ENCODE peak calls at places on chromosomes 6 and 20, in eight cellular contexts. U is heart left ventricle, M is spleen, S is right lobe of liver, N is A549, L is Panc1, Z is fibroblast of lung, C is K562. K is an unnamed sample.

GRCh38 chr20:30892704-30893345 is 364.6 kb upstream of the DEFB115 start:
- DNase-seq in Z (no peak), S (no peak), C (no peak), M (no peak), U (no peak), N (no peak), L (no peak), K (no peak)

GRCh38 chr6:42978487-42978792 is 541 bp downstream of the PEX6 start:
- DNase-seq in S (no peak), M (peak; percentile 90), N (peak; percentile 33), U (peak; percentile 60), Z (peak; percentile 16), C (peak; percentile 79), L (no peak), K (no peak)

GRCh38 chr20:43910564-43910963 is 4.1 kb upstream of the TOX2 start:
- DNase-seq in N (no peak), U (no peak), L (no peak), Z (no peak), C (no peak), S (no peak), M (no peak), K (no peak)

GRCh38 chr20:37519508-37520416 is 1.3 kb upstream of the NNAT start:
- DNase-seq in Z (no peak), N (no peak), S (no peak), U (no peak), M (no peak), L (no peak), C (no peak), K (peak; percentile 24)

GRCh38 chr20:45857836-45858250 is 429 bp downstream of the ZSWIM3 start:
- DNase-seq in Z (no peak), M (no peak), C (peak; percentile 70), S (no peak), N (no peak), U (no peak), L (no peak), K (no peak)

GRCh38 chr20:24983896-24984295 is 8.7 kb downstream of the APMAP start:
- DNase-seq in L (no peak), Z (no peak), U (no peak), M (peak; percentile 34), N (no peak), C (no peak), S (peak; percentile 80), K (no peak)

GRCh38 chr6:159376443-159377182 is 207.4 kb downstream of the FNDC1 start:
- DNase-seq in N (no peak), C (no peak), U (no peak), L (no peak), M (no peak), S (no peak), Z (peak; percentile 52), K (no peak)

GRCh38 chr6:66814156-66814555 is 1107.1 kb upstream of the EYS start:
- DNase-seq in M (no peak), L (no peak), U (no peak), C (no peak), S (no peak), N (no peak), Z (peak; percentile 35), K (no peak)

GRCh38 chr20:56431451-56431850 is 19.4 kb downstream of the CASS4 start:
- DNase-seq in U (no peak), Z (no peak), M (no peak), C (no peak), S (no peak), N (no peak), L (no peak), K (no peak)

GRCh38 chr6:148345176-148345575 is 2.5 kb downstream of the SASH1 start:
- DNase-seq in U (no peak), Z (no peak), M (no peak), L (no peak), N (no peak), C (no peak), S (no peak), K (no peak)

GRCh38 chr6:111737065-111737521 is 131.4 kb upstream of the TRAF3IP2 start:
- DNase-seq in C (no peak), L (no peak), S (no peak), U (no peak), M (no peak), N (no peak), Z (peak; percentile 89), K (no peak)
- H3K27ac ChIP-seq in C (no peak overlapping the region), L (no peak overlapping the region), S (no peak overlapping the region), U (no peak overlapping the region), M (no peak overlapping the region), N (no peak overlapping the region), Z (no peak overlapping the region), K (no peak overlapping the region)

GRCh38 chr6:110621061-110621460 is 144.6 kb upstream of the SLC22A16 start:
- DNase-seq in Z (no peak), U (no peak), M (no peak), L (no peak), N (no peak), S (no peak), C (no peak), K (no peak)

GRCh38 chr6:110617057-110617456 is 140.6 kb upstream of the SLC22A16 start:
- DNase-seq in S (no peak), M (no peak), N (no peak), C (no peak), U (no peak), Z (no peak), L (no peak), K (no peak)

GRCh38 chr6:110620065-110620464 is 143.7 kb upstream of the SLC22A16 start:
- DNase-seq in U (no peak), L (no peak), N (no peak), C (no peak), M (no peak), Z (no peak), S (no peak), K (no peak)

GRCh38 chr6:110619275-110619908 is 143.0 kb upstream of the SLC22A16 start:
- DNase-seq in Z (no peak), N (no peak), U (no peak), S (no peak), L (no peak), M (no peak), C (no peak), K (no peak)

DNA sequence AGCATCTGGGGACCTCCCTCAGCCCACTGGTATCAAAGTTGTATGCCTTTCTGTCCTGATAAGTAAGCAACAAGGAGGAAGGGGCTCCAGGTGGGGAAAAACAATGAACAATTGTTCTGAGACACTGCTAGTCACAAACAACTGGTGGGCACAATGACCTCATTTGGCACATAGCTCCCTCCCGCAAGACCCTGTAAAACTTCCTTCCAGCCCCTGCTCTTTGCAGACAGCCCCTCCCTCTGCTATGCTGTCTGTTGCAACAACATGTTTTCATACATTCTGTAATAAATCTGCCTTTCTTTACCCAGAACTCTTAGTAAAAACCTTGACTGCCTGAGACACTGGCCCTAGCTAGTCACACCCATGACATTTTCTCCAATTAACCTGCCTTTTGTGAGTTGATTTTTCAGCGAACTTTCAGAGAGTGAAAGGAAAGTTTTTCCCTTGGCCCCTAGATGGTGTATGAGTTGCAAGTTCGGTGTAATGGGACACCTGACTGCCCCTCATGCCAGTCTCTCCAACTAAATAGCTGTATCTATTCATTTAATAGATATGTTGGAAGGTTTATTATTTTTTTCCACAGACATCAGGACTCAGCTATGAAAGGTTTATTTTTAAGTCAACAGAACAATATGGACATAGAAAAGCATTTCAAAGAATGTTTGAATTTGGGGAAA is 142.3 kb upstream of the SLC22A16 start:
- DNase-seq in U (no peak), M (no peak), N (no peak), S (no peak), C (peak; percentile 21), Z (no peak), L (peak; percentile 4), K (no peak)
- TF ChIP-seq CTCF in U (no peak), M (no peak), N (peak; percentile 27), S (peak; percentile 27), C (no peak), Z (peak; percentile 17), L (peak; percentile 71), K (peak; percentile 50)

DNA sequence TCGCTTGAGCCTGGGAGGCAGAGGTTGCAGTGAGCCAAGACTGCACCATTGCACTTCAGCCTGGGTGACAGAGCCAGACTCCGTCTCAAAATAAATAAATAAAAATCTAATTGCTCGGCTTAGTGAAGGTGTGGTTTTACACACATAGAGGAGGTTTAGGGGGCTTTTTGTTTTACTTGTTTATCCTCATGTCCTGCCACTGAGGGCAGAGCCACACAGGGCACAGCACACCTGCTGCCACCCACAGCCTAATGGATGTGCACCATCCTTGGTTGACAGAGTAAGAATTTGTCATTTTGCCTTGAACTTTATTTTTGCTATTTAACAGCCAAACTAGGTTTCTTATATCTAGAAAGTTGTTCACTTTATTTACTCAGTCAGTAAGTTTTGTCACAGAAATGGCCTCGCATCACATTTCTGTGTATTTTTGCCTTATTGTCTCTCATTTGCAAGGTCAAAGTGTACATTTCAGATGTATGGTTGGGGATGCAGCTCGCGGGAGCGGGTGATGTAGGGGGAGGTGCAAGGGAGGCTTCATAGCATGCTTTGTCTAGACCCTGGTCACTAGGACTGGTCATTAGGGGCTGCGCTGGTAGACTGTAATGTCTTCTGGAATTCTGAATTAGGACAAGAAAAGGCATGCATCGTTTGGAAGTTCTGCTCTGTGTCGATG is 67.8 kb upstream of the NAA20 start:
- DNase-seq in S (no peak), C (no peak), L (no peak), N (no peak), M (no peak), Z (no peak), U (no peak), K (no peak)
- H3K27ac ChIP-seq in S (no peak overlapping the region), C (no peak overlapping the region), L (no peak overlapping the region), N (no peak overlapping the region), M (no peak overlapping the region), Z (no peak overlapping the region), U (no peak overlapping the region), K (no peak overlapping the region)

DNA sequence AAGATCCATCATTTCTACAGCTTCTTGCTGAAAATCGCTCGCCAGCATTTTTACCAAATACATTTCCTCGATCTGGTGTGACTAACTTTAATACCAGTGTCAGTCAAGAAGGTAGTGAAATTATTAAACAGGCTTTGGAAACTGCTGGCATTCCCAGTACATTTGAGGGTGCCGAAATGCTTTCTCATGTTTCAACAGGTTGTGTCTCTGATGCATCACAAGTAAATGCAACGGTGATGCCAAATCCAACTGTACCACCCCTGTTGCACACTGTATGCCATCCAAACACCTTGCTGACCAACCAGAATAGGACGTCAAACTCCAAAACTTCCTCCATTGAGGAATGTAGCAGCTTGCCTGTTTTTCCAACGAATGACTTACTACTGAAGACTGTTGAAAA is 64.4 kb upstream of the SMIM8 start:
- DNase-seq in N (no peak), C (no peak), S (no peak), L (no peak), U (no peak), M (no peak), Z (no peak), K (no peak)
- TF ChIP-seq CTCF in N (no peak), C (no peak), S (no peak), L (no peak), U (no peak), M (no peak), Z (no peak), K (no peak)

GRCh38 chr6:169140986-169141495 is 112.6 kb downstream of the THBS2 start:
- DNase-seq in U (no peak), C (no peak), M (no peak), Z (no peak), L (no peak), S (no peak), N (no peak), K (no peak)
- H3K27ac ChIP-seq in U (no peak overlapping the region), C (no peak overlapping the region), M (peak overlapping the region; percentile 37), Z (no peak overlapping the region), L (no peak overlapping the region), S (no peak overlapping the region), N (no peak overlapping the region), K (no peak overlapping the region)

DNA sequence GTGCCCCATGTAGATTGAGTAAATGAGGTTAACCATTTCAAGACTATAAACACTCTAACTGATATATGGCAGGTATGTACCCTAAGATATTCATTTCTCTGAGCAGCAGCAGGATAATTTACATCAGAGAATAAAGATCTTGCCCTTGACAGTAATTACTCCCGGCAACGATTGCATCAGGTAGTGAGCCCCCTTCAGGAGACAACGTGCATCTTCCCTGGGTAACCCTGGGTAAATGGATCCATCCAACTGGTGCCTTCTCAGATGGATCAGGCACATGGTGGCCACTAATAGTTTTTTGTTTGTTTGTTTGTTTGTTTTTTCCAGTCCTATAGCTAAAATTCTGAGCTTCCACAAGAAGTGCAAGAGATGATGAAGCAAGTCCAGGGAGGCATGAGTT is 469.4 kb upstream of the SLC35B3 start:
- DNase-seq in N (peak; percentile 3), Z (no peak), S (no peak), U (no peak), C (peak; percentile 3), L (no peak), M (no peak), K (no peak)
- TF ChIP-seq CTCF in N (no peak), Z (no peak), S (no peak), U (no peak), C (no peak), L (peak; percentile 40), M (no peak), K (no peak)

K was measured in heart right ventricle.